ENCODE peak calls at places on chromosomes 13 and 19, in five cellular contexts. J, A, P, V and U are unnamed samples.

GRCh38 chr13:46896346-46897138 is at the start of gene HTR2A:
- DNase-seq in A (no peak), J (no peak), P (no peak), V (no peak), U (no peak)

GRCh38 chr19:37975071-37975470 is 68.1 kb downstream of the SIPA1L3 start:
- DNase-seq in J (no peak), P (no peak), V (no peak), A (no peak), U (no peak)

GRCh38 chr19:58261968-58262921 is 16.5 kb upstream of the ZNF8 start:
- DNase-seq in P (no peak), A (no peak), V (no peak), J (no peak), U (no peak)

GRCh38 chr19:29875931-29876330 is 64.1 kb downstream of the CCNE1 start:
- DNase-seq in P (no peak), V (no peak), J (no peak), A (no peak), U (no peak)

GRCh38 chr19:4260605-4261191 is 13.8 kb downstream of the YJU2 start:
- DNase-seq in P (no peak), V (no peak), J (no peak), A (no peak), U (no peak)

GRCh38 chr19:7297742-7298141 is 3.5 kb upstream of the INSR start:
- DNase-seq in J (no peak), A (no peak), V (no peak), P (no peak), U (no peak)

GRCh38 chr13:40452038-40452666 is 214.3 kb downstream of the FOXO1 start:
- DNase-seq in A (no peak), P (no peak), V (no peak), J (no peak), U (no peak)

GRCh38 chr13:108176685-108177274 is 38.6 kb downstream of the LIG4 start:
- DNase-seq in V (no peak), A (no peak), P (no peak), J (no peak), U (no peak)

GRCh38 chr19:41226053-41226873 is 7.2 kb downstream of the AXL start:
- DNase-seq in V (peak), A (peak), P (no peak), J (no peak), U (peak)

GRCh38 chr13:30690282-30691188 is 44.8 kb upstream of the ALOX5AP start:
- DNase-seq in P (no peak), J (peak), V (peak), A (peak), U (peak)

GRCh38 chr13:97506511-97506910 is 72.5 kb downstream of the RAP2A start:
- DNase-seq in J (no peak), V (no peak), P (no peak), A (peak), U (peak)

GRCh38 chr13:21539687-21540086 is 64.3 kb downstream of the MICU2 start:
- DNase-seq in A (no peak), J (no peak), V (no peak), P (no peak), U (no peak)

GRCh38 chr13:46134961-46135522 is 30.2 kb upstream of the CPB2 start:
- DNase-seq in P (no peak), A (no peak), J (peak), V (no peak), U (no peak)

GRCh38 chr13:66301482-66301881 is 928.7 kb downstream of the PCDH9 start:
- DNase-seq in J (no peak), P (no peak), A (no peak), V (no peak), U (no peak)

GRCh38 chr13:26412961-26413716 is 144.3 kb upstream of the WASF3 start:
- DNase-seq in A (no peak), P (no peak), V (no peak), J (no peak), U (no peak)

GRCh38 chr13:73870970-73871935 is 263.0 kb downstream of the KLF12 start:
- DNase-seq in V (no peak), A (peak), P (no peak), J (no peak), U (peak)

GRCh38 chr19:44626067-44626624 is 12.8 kb downstream of the IGSF23 start:
- DNase-seq in P (no peak), J (no peak), V (no peak), A (peak), U (peak)

GRCh38 chr13:104553156-104553555 is 1486.9 kb upstream of the SLC10A2 start:
- DNase-seq in P (no peak), V (no peak), J (no peak), A (no peak), U (peak)